ENCODE peak calls at places on chromosomes 3 and 15, in six cellular contexts. A, I, S, C, R and H are unnamed samples.

GRCh38 chr3:70488131-70488530 is 175.7 kb upstream of the MDFIC2 start:
- DNase-seq in R (no peak), I (no peak), C (no peak), S (no peak), A (no peak), H (no peak)

GRCh38 chr15:64985382-64986033 is 4.2 kb downstream of the SPG21 start:
- DNase-seq in R (peak; percentile 23), I (peak; percentile 50), C (peak; percentile 20), S (no peak), A (no peak), H (no peak)

GRCh38 chr15:89441295-89441762 is 55.1 kb downstream of the RHCG start:
- DNase-seq in R (peak; percentile 23), A (no peak), I (no peak), S (peak; percentile 13), C (no peak), H (no peak)

GRCh38 chr3:46705022-46705530 is 3.9 kb downstream of the TMIE start:
- DNase-seq in I (peak; percentile 72), C (peak; percentile 79), S (peak; percentile 66), R (peak; percentile 73), A (peak; percentile 55), H (peak; percentile 76)

GRCh38 chr3:184577546-184577945 is 16.0 kb downstream of the EPHB3 start:
- DNase-seq in R (no peak), C (no peak), I (no peak), A (no peak), S (no peak), H (no peak)

GRCh38 chr3:183987014-183987600 is 30.6 kb downstream of the ABCC5 start:
- DNase-seq in I (no peak), S (no peak), R (no peak), A (no peak), C (no peak), H (no peak)

GRCh38 chr3:134594236-134594825 is 56.5 kb downstream of the KY start:
- DNase-seq in I (no peak), C (no peak), R (no peak), A (no peak), S (no peak), H (no peak)

GRCh38 chr15:52107238-52107637 is 5.3 kb downstream of the BCL2L10 start:
- DNase-seq in A (no peak), C (no peak), R (no peak), S (no peak), I (no peak), H (no peak)

GRCh38 chr3:154552338-154552737 is 122.3 kb upstream of the GPR149 start:
- DNase-seq in I (peak; percentile 15), S (no peak), R (no peak), C (no peak), A (peak; percentile 24), H (no peak)

GRCh38 chr3:172739462-172739861 is 11.1 kb upstream of the ECT2 start:
- DNase-seq in S (no peak), A (no peak), I (no peak), R (no peak), C (no peak), H (no peak)

GRCh38 chr15:101647251-101647650 is 4.9 kb downstream of the TM2D3 start:
- DNase-seq in S (no peak), C (no peak), R (no peak), A (no peak), I (no peak), H (no peak)

GRCh38 chr3:42061711-42062408 is 29.3 kb upstream of the TRAK1 start:
- DNase-seq in A (peak; percentile 79), R (peak; percentile 63), I (peak; percentile 95), S (no peak), C (peak; percentile 83), H (peak; percentile 80)